ENCODE peak calls at places on chromosomes 4 and X, in six cellular contexts. W is H7; T is HCT116; B is aorta; V is CD8-positive, alpha-beta T cell; M is body of pancreas. H is an unnamed sample.

GRCh38 chr4:865121-865465 is 39.2 kb upstream of the CPLX1 start:
- DNase-seq in B (no peak), M (no peak), T (no peak), W (peak; percentile 31), V (peak; percentile 8), H (no peak)

GRCh38 chrX:7596822-7597221 is 246.1 kb upstream of the VCX start:
- DNase-seq in B (no peak), V (no peak), W (no peak), M (no peak), T (no peak), H (no peak)

GRCh38 chr4:38128478-38129451 is 168.6 kb downstream of the PTTG2 start:
- DNase-seq in V (peak; percentile 78), M (peak; percentile 38), W (peak; percentile 61), B (no peak), T (peak; percentile 42), H (no peak)

GRCh38 chrX:45228126-45228525 is 27.4 kb upstream of the DIPK2B start:
- DNase-seq in B (no peak), T (no peak), V (no peak), W (no peak), M (no peak), H (no peak)

GRCh38 chr4:186191266-186192067 is at the start of gene CYP4V2:
- DNase-seq in V (peak; percentile 86), T (peak; percentile 51), B (peak; percentile 92), W (peak; percentile 91), M (peak; percentile 88), H (peak; percentile 81)

GRCh38 chrX:134718329-134719317 is 60.4 kb upstream of the PLAC1 start:
- DNase-seq in M (peak; percentile 51), W (no peak), B (no peak), T (peak; percentile 54), V (peak; percentile 21), H (no peak)

GRCh38 chrX:109974906-109975655 is 27.8 kb upstream of the TMEM164 start:
- DNase-seq in V (no peak), B (no peak), W (no peak), T (no peak), M (no peak), H (peak; percentile 16)

GRCh38 chr4:176404591-176404990 is 84.8 kb downstream of the SPCS3 start:
- DNase-seq in B (no peak), M (no peak), W (no peak), V (no peak), T (no peak), H (no peak)

GRCh38 chr4:77385124-77385969 is 220.3 kb upstream of the CXCL13 start:
- DNase-seq in W (peak; percentile 28), V (peak; percentile 30), B (no peak), T (peak; percentile 54), M (peak; percentile 75), H (peak; percentile 69)

GRCh38 chr4:128385683-128386304 is 98.2 kb upstream of the PGRMC2 start:
- DNase-seq in W (no peak), M (no peak), V (no peak), T (no peak), B (no peak), H (no peak)

GRCh38 chr4:176781739-176782100 is 11.0 kb downstream of the VEGFC start:
- DNase-seq in B (no peak), T (no peak), M (no peak), V (no peak), W (no peak), H (no peak)

GRCh38 chr4:3709846-3710441 is 56.2 kb upstream of the ADRA2C start:
- DNase-seq in V (no peak), T (no peak), B (peak; percentile 57), W (no peak), M (peak; percentile 16), H (peak; percentile 42)

GRCh38 chrX:40543661-40544328 is 37.0 kb upstream of the ATP6AP2 start:
- DNase-seq in W (peak; percentile 65), T (peak; percentile 33), B (no peak), V (no peak), M (peak; percentile 47), H (no peak)

GRCh38 chr4:101200561-101200960 is 146.8 kb downstream of the PPP3CA start:
- DNase-seq in B (no peak), M (peak; percentile 19), T (peak; percentile 86), W (no peak), V (no peak), H (no peak)

GRCh38 chr4:183905081-183905592 is at the start of gene STOX2:
- DNase-seq in T (no peak), W (peak; percentile 84), M (peak; percentile 92), B (peak; percentile 89), V (no peak), H (peak; percentile 79)

GRCh38 chr4:57635900-57636299 is 525.7 kb upstream of the IGFBP7 start:
- DNase-seq in V (no peak), B (no peak), W (no peak), M (no peak), T (no peak), H (no peak)

GRCh38 chrX:150543230-150544155 is 24.9 kb upstream of the MTM1 start:
- DNase-seq in T (no peak), M (no peak), B (no peak), V (no peak), W (no peak), H (no peak)

GRCh38 chr4:4488405-4489404 is 53.1 kb downstream of the STX18 start:
- DNase-seq in B (no peak), W (peak; percentile 46), V (peak; percentile 74), T (peak; percentile 60), M (peak; percentile 69), H (peak; percentile 86)

GRCh38 chr4:77145806-77146425 is 11.1 kb upstream of the CCNG2 start:
- DNase-seq in M (no peak), T (no peak), B (no peak), V (no peak), W (no peak), H (no peak)

GRCh38 chr4:173522160-173522873 is 7.7 kb downstream of the HAND2 start:
- DNase-seq in B (peak; percentile 93), T (no peak), V (no peak), M (peak; percentile 63), W (peak; percentile 89), H (peak; percentile 58)

GRCh38 chrX:50813843-50814661 is at the start of gene SHROOM4:
- DNase-seq in M (no peak), T (no peak), V (no peak), B (peak; percentile 86), W (peak; percentile 79), H (peak; percentile 48)

GRCh38 chr4:10098770-10099139 is 17.8 kb downstream of the WDR1 start:
- DNase-seq in T (peak; percentile 41), B (no peak), V (peak; percentile 51), M (no peak), W (no peak), H (peak; percentile 78)

GRCh38 chr4:168421671-168422070 is 58.6 kb downstream of the DDX60L start:
- DNase-seq in M (no peak), T (peak; percentile 49), B (no peak), W (no peak), V (no peak), H (no peak)

GRCh38 chr4:111510535-111510934 is 634.7 kb upstream of the FAM241A start:
- DNase-seq in M (no peak), B (no peak), W (no peak), V (no peak), T (no peak), H (no peak)

GRCh38 chr4:73850261-73850970 is 2.7 kb upstream of the PF4V1 start:
- DNase-seq in B (no peak), V (no peak), M (no peak), T (no peak), W (no peak), H (no peak)
- H3K27me3 ChIP-seq in B (peaks cover 4% of the 10 kb centered on the region), V (no peaks in the 10 kb centered on the region), M (no peaks in the 10 kb centered on the region), T (no peaks in the 10 kb centered on the region), W (no peaks in the 10 kb centered on the region), H (no peaks in the 10 kb centered on the region)

GRCh38 chrX:133373366-133374079 is 41.8 kb downstream of the GPC4 start:
- DNase-seq in T (no peak), V (no peak), W (no peak), M (peak; percentile 46), B (no peak), H (peak; percentile 8)

GRCh38 chrX:133365886-133366611 is 49.2 kb downstream of the GPC4 start:
- DNase-seq in B (no peak), V (no peak), W (no peak), M (no peak), T (no peak), H (no peak)

GRCh38 chrX:133366735-133367134 is 48.6 kb downstream of the GPC4 start:
- DNase-seq in V (no peak), B (no peak), W (no peak), M (no peak), T (no peak), H (no peak)

GRCh38 chrX:133370719-133371275 is 44.5 kb downstream of the GPC4 start:
- DNase-seq in B (no peak), W (no peak), M (no peak), T (no peak), V (no peak), H (no peak)

DNA sequence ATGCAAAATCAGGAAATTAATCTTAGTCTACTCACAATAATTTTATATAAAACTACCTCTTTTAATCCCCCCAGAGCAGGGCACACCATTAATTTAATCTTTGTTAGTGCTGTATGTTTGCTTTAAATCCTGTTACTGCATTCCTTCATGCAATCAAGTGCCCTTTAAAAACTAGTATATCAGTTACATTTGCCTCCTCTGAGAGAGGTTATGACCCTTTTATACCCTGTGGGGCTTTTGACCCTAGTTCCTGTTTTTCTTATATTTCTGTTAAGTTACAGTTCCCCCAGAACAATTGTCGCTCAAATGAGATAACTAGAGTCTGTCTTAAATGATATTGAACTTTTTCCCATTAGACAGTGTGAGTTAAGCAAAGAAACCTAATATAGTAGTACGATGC is 46.2 kb downstream of the GPC4 start:
- DNase-seq in M (no peak), W (no peak), T (no peak), B (no peak), V (no peak), H (no peak)
- H3K27me3 ChIP-seq in M (no peaks in the 10 kb centered on the region), W (no peaks in the 10 kb centered on the region), T (no peaks in the 10 kb centered on the region), B (no peaks in the 10 kb centered on the region), V (no peaks in the 10 kb centered on the region), H (no peaks in the 10 kb centered on the region)

GRCh38 chr4:8869879-8870646 is 1.6 kb downstream of the HMX1 start:
- DNase-seq in W (peak; percentile 59), T (no peak), B (no peak), V (no peak), M (no peak), H (no peak)
- H3K27me3 ChIP-seq in W (peaks cover 95% of the 10 kb centered on the region), T (no peaks in the 10 kb centered on the region), B (no peaks in the 10 kb centered on the region), V (peaks cover 12% of the 10 kb centered on the region), M (peaks cover 33% of the 10 kb centered on the region), H (peaks cover 83% of the 10 kb centered on the region)

GRCh38 chr4:2058264-2059033 is 678 bp upstream of the NAT8L start:
- DNase-seq in W (peak; percentile 96), B (no peak), M (no peak), V (no peak), T (no peak), H (no peak)
- H3K27me3 ChIP-seq in W (peaks cover 36% of the 10 kb centered on the region), B (no peaks in the 10 kb centered on the region), M (no peaks in the 10 kb centered on the region), V (peaks cover 10% of the 10 kb centered on the region), T (no peaks in the 10 kb centered on the region), H (peaks cover 33% of the 10 kb centered on the region)

GRCh38 chr4:127162741-127163140 is 470.0 kb upstream of the INTU start:
- DNase-seq in W (no peak), T (no peak), V (no peak), M (no peak), B (no peak), H (no peak)

DNA sequence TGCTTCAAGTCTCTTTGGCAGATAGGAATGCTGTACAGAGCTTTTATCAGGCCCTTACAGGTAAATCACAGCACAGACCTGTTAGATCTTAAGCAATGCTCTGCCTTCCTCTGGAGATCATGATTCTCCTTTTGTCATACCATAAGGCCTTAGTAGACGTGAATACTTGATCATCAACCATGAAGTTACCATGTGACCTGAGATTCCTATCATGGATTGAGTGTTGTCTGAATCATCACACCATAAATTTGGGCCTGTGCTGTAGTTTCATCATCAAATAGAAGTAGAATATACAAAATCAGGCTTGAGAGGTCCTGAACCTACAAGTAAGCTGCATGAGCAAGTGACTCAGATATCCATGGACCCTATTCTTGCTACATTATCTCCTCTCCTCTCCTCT is 466.8 kb upstream of the INTU start:
- DNase-seq in M (no peak), V (no peak), T (no peak), W (no peak), B (no peak), H (no peak)
- H3K27me3 ChIP-seq in M (no peaks in the 10 kb centered on the region), V (no peaks in the 10 kb centered on the region), T (no peaks in the 10 kb centered on the region), W (no peaks in the 10 kb centered on the region), B (no peaks in the 10 kb centered on the region), H (no peaks in the 10 kb centered on the region)